ENCODE peak calls at places on chromosomes 16 and 17, in five cellular contexts. Q is Karpas-422, J is fibroblast of lung, N is HCT116, W is endodermal cell. Y is an unnamed sample.
A peak's percentile ranks its signal among the peaks of the same experiment; 100 is the strongest.

GRCh38 chr17:4566785-4567184 is 6.4 kb upstream of the GGT6 start:
- DNase-seq in N (peak; percentile 66), W (peak; percentile 96), J (peak; percentile 23), Q (peak; percentile 86), Y (no peak)

GRCh38 chr16:81716478-81717210 is 62.4 kb upstream of the PLCG2 start:
- DNase-seq in J (no peak), W (no peak), Q (no peak), N (no peak), Y (no peak)

GRCh38 chr17:6699997-6700947 is 12.9 kb downstream of the SLC13A5 start:
- DNase-seq in Q (no peak), W (peak; percentile 48), N (no peak), J (no peak), Y (no peak)

GRCh38 chr17:75152971-75153853 is 1.1 kb downstream of the JPT1 start:
- DNase-seq in N (no peak), J (peak; percentile 48), Q (peak; percentile 83), W (peak; percentile 86), Y (no peak)

GRCh38 chr16:23324727-23325126 is 22.6 kb downstream of the SCNN1B start:
- DNase-seq in Q (no peak), N (no peak), W (no peak), J (no peak), Y (peak; percentile 41)

GRCh38 chr16:81263470-81264200 is 25.1 kb downstream of the BCO1 start:
- DNase-seq in J (peak; percentile 94), Q (no peak), N (no peak), W (no peak), Y (peak; percentile 70)

GRCh38 chr17:82110298-82110697 is 12.3 kb upstream of the FASN start:
- DNase-seq in W (no peak), J (no peak), Q (no peak), N (no peak), Y (no peak)

GRCh38 chr17:5241861-5242671 is 7.4 kb upstream of the SCIMP start:
- DNase-seq in Q (peak; percentile 71), W (no peak), N (no peak), J (no peak), Y (peak; percentile 43)

GRCh38 chr17:9350083-9350482 is 225.5 kb downstream of the STX8 start:
- DNase-seq in N (peak; percentile 8), Q (no peak), W (no peak), J (peak; percentile 96), Y (no peak)

GRCh38 chr16:78628526-78628925 is 529.1 kb downstream of the WWOX start:
- DNase-seq in J (peak; percentile 66), W (no peak), N (no peak), Q (no peak), Y (no peak)

GRCh38 chr16:70453891-70454220 is 539 bp upstream of the FCSK start:
- DNase-seq in J (peak; percentile 45), Q (no peak), N (no peak), W (no peak), Y (no peak)

GRCh38 chr17:3512512-3513171 is 36.8 kb downstream of the ASPA start:
- DNase-seq in N (no peak), W (peak; percentile 70), J (peak; percentile 45), Q (no peak), Y (peak; percentile 79)

GRCh38 chr16:68644715-68645493 is at the start of gene CDH3:
- DNase-seq in N (peak; percentile 67), Q (peak; percentile 48), W (peak; percentile 97), J (peak; percentile 48), Y (peak; percentile 89)

GRCh38 chr17:21345236-21345635 is 30.9 kb upstream of the KCNJ12 start:
- DNase-seq in N (no peak), Q (peak; percentile 80), J (no peak), W (peak; percentile 35), Y (peak; percentile 84)

GRCh38 chr16:4316732-4317461 is 1.0 kb downstream of the GLIS2 start:
- DNase-seq in Q (no peak), N (no peak), J (no peak), W (no peak), Y (peak; percentile 92)

GRCh38 chr16:8380311-8380710 is 210.0 kb downstream of the TMEM114 start:
- DNase-seq in J (no peak), N (no peak), W (no peak), Q (no peak), Y (no peak)

GRCh38 chr17:40475234-40476210 is 25.9 kb downstream of the TNS4 start:
- DNase-seq in N (no peak), W (no peak), Q (no peak), J (no peak), Y (no peak)

GRCh38 chr17:72681844-72682243 is 410.6 kb downstream of the SLC39A11 start:
- DNase-seq in W (no peak), Q (no peak), J (no peak), N (peak; percentile 68), Y (no peak)

GRCh38 chr16:86455116-86455515 is 55.2 kb upstream of the FOXF1 start:
- DNase-seq in N (no peak), Q (no peak), W (no peak), J (peak; percentile 96), Y (no peak)

GRCh38 chr17:8133398-8133797 is 9.5 kb upstream of the HES7 start:
- DNase-seq in W (peak; percentile 72), Q (no peak), J (no peak), N (no peak), Y (no peak)

GRCh38 chr17:66313995-66314659 is 11.7 kb downstream of the PRKCA start:
- DNase-seq in Q (no peak), J (no peak), N (no peak), W (no peak), Y (no peak)

GRCh38 chr17:45307290-45308015 is 9.4 kb downstream of the MAP3K14 start:
- DNase-seq in Q (peak; percentile 81), J (peak; percentile 89), W (no peak), N (no peak), Y (no peak)

GRCh38 chr16:85752511-85753420 is 1.9 kb upstream of the C16orf74 start:
- DNase-seq in N (no peak), W (peak; percentile 88), Q (peak; percentile 99), J (peak; percentile 25), Y (no peak)

GRCh38 chr17:21679256-21680146 is 12.8 kb upstream of the KCNJ18 start:
- DNase-seq in W (no peak), Q (peak; percentile 5), N (no peak), J (no peak), Y (peak; percentile 71)

GRCh38 chr17:65057520-65058075 is 1.1 kb upstream of the GNA13 start:
- DNase-seq in W (no peak), Q (no peak), J (no peak), N (no peak), Y (peak; percentile 92)
- H3K9ac ChIP-seq in W (peak overlapping the region; percentile 44), Q (peak overlapping the region; percentile 95), J (no peak overlapping the region), N (peak overlapping the region; percentile 88), Y (peak overlapping the region; percentile 92)

GRCh38 chr16:3180445-3180878 is 7.5 kb upstream of the OR1F1 start:
- DNase-seq in W (peak; percentile 89), J (no peak), Q (no peak), N (no peak), Y (no peak)

GRCh38 chr16:3179651-3180050 is 8.4 kb upstream of the OR1F1 start:
- DNase-seq in Q (no peak), W (no peak), N (no peak), J (no peak), Y (peak; percentile 37)

GRCh38 chr16:3186946-3187690 is 886 bp upstream of the OR1F1 start:
- DNase-seq in N (no peak), J (no peak), W (peak; percentile 53), Q (no peak), Y (no peak)

GRCh38 chr16:3182608-3183444 is 5.2 kb upstream of the OR1F1 start:
- DNase-seq in N (no peak), J (peak; percentile 51), W (peak; percentile 96), Q (no peak), Y (no peak)

DNA sequence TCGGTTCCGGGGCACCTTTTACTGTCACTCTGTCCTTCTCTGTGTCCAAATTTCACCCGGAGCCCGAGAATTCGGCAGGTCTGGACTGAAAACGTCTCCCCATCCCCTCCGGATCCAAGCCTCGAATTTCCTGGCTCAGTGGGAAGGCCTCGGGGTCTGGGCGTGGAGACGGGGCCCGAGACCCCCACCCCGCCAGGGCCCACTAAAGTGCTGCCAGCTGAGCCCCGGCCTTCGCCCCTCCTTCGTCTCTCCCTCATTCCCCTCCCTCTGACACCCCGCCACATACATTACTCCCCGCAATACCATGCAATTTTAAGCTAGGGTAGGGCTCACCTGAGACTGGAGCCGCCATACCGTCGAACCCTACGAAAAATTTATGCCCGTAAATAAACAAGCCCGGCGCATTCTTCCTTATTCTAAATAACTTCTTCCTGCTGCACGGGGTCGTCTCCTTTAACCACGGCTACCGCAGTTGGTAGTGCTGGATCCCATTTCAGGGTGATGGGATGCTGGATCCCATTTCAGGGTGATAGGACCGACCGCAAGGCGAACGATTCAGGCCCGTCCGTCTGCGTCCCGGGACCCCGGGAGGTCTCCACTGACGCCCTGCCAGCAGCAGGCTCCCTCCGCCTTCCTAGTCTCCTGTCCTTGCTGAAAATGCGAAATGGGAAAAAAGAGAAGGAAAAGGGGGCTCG is 4.4 kb upstream of the OR1F1 start:
- DNase-seq in J (peak; percentile 28), N (no peak), Q (no peak), W (peak; percentile 83), Y (no peak)
- H3K27ac ChIP-seq in J (no peak overlapping the region), N (no peak overlapping the region), Q (no peak overlapping the region), W (no peak overlapping the region), Y (no peak overlapping the region)

DNA sequence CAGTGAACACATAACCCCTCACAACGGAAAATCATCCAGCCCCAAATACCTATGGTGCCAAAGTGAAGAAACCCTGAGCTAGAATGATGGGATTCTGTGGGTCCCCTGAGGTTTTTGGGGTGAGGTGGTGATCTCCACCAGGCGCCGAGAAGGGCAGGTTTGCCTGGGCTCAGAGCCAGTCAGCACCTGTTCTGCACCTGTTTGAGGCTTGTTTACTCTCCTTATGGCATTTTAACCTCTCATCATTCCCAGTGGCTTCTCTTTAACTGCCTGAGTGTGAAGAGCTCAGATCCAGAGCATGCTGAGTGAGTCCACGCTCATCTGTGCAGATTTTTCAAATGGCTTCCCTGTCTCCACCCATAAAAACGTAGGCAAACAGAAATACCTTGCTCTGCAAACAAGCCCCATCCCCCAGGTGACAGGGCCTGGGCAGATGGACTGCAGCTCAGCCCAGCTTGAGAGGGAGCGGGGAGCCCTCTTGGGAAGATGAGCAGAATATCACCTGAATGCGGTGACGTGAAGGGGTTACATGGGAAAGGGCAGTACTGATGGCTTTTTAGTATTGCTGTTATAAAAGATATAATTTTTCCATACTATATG is 40.1 kb upstream of the CLEC19A start:
- DNase-seq in J (no peak), Q (no peak), W (no peak), N (no peak), Y (no peak)
- H3K9ac ChIP-seq in J (no peak overlapping the region), Q (no peak overlapping the region), W (no peak overlapping the region), N (no peak overlapping the region), Y (no peak overlapping the region)

GRCh38 chr17:50641339-50641725 is 6.7 kb downstream of the ABCC3 start:
- DNase-seq in J (no peak), N (no peak), W (no peak), Q (no peak), Y (no peak)
- H3K27ac ChIP-seq in J (no peak overlapping the region), N (no peak overlapping the region), W (no peak overlapping the region), Q (no peak overlapping the region), Y (peak overlapping the region; percentile 54)

GRCh38 chr17:31843382-31843780 is 15.7 kb downstream of the COPRS start:
- DNase-seq in J (peak; percentile 39), Q (no peak), N (no peak), W (no peak), Y (no peak)
- H3K9ac ChIP-seq in J (no peak overlapping the region), Q (no peak overlapping the region), N (no peak overlapping the region), W (no peak overlapping the region), Y (no peak overlapping the region)

Y was measured in kidney.